ENCODE peak calls at places on chromosomes 5 and 9, in nine cellular contexts. One of them, this sample, is unnamed.

GRCh38 chr5:80149161-80149609 is 106.7 kb downstream of the SERINC5 start:
- DNase-seq in tibial nerve: no peak
- DNase-seq in immature natural killer cell: no peak
- DNase-seq in KBM-7: no peak
- DNase-seq in COLO829: no peak
- DNase-seq in GM04504: no peak
- DNase-seq in H54: no peak
- DNase-seq in foreskin keratinocyte: no peak
- DNase-seq in HuH-7.5: no peak
- DNase-seq in this sample: no peak

GRCh38 chr9:105064248-105065118 is 136.5 kb upstream of the ABCA1 start:
- DNase-seq in tibial nerve: peak
- DNase-seq in immature natural killer cell: no peak
- DNase-seq in KBM-7: peak
- DNase-seq in COLO829: peak
- DNase-seq in GM04504: peak
- DNase-seq in H54: peak
- DNase-seq in foreskin keratinocyte: peak
- DNase-seq in HuH-7.5: peak
- DNase-seq in this sample: no peak

GRCh38 chr5:143659614-143660238 is 152.2 kb upstream of the HMHB1 start:
- DNase-seq in tibial nerve: no peak
- DNase-seq in immature natural killer cell: no peak
- DNase-seq in KBM-7: no peak
- DNase-seq in COLO829: no peak
- DNase-seq in GM04504: no peak
- DNase-seq in H54: no peak
- DNase-seq in foreskin keratinocyte: no peak
- DNase-seq in HuH-7.5: no peak
- DNase-seq in this sample: no peak

GRCh38 chr9:129317179-129318011 is 139.3 kb upstream of the IER5L start:
- DNase-seq in tibial nerve: peak
- DNase-seq in immature natural killer cell: no peak
- DNase-seq in KBM-7: no peak
- DNase-seq in COLO829: no peak
- DNase-seq in GM04504: no peak
- DNase-seq in H54: no peak
- DNase-seq in foreskin keratinocyte: no peak
- DNase-seq in HuH-7.5: no peak
- DNase-seq in this sample: no peak

GRCh38 chr9:18397076-18397475 is 76.9 kb upstream of the ADAMTSL1 start:
- DNase-seq in tibial nerve: no peak
- DNase-seq in immature natural killer cell: no peak
- DNase-seq in KBM-7: no peak
- DNase-seq in COLO829: no peak
- DNase-seq in GM04504: no peak
- DNase-seq in H54: no peak
- DNase-seq in foreskin keratinocyte: no peak
- DNase-seq in HuH-7.5: no peak
- DNase-seq in this sample: no peak

GRCh38 chr5:172806897-172807672 is 27.0 kb upstream of the ERGIC1 start:
- DNase-seq in tibial nerve: peak
- DNase-seq in immature natural killer cell: peak
- DNase-seq in KBM-7: peak
- DNase-seq in COLO829: no peak
- DNase-seq in GM04504: peak
- DNase-seq in H54: peak
- DNase-seq in foreskin keratinocyte: peak
- DNase-seq in HuH-7.5: peak
- DNase-seq in this sample: peak

GRCh38 chr9:80928697-80929096 is 760.6 kb downstream of the TLE1 start:
- DNase-seq in tibial nerve: no peak
- DNase-seq in immature natural killer cell: no peak
- DNase-seq in KBM-7: no peak
- DNase-seq in COLO829: no peak
- DNase-seq in GM04504: no peak
- DNase-seq in H54: no peak
- DNase-seq in foreskin keratinocyte: peak
- DNase-seq in HuH-7.5: no peak
- DNase-seq in this sample: no peak

GRCh38 chr5:194102-194501 is 2.8 kb downstream of the LRRC14B start:
- DNase-seq in tibial nerve: no peak
- DNase-seq in immature natural killer cell: no peak
- DNase-seq in KBM-7: no peak
- DNase-seq in COLO829: no peak
- DNase-seq in GM04504: no peak
- DNase-seq in H54: no peak
- DNase-seq in foreskin keratinocyte: no peak
- DNase-seq in HuH-7.5: no peak
- DNase-seq in this sample: no peak

GRCh38 chr5:38297830-38298608 is 39.7 kb downstream of the EGFLAM start:
- DNase-seq in tibial nerve: no peak
- DNase-seq in immature natural killer cell: no peak
- DNase-seq in KBM-7: no peak
- DNase-seq in COLO829: no peak
- DNase-seq in GM04504: peak
- DNase-seq in H54: no peak
- DNase-seq in foreskin keratinocyte: no peak
- DNase-seq in HuH-7.5: no peak
- DNase-seq in this sample: no peak

GRCh38 chr5:164921722-164922121 is 1416.3 kb downstream of the MAT2B start:
- DNase-seq in tibial nerve: no peak
- DNase-seq in immature natural killer cell: no peak
- DNase-seq in KBM-7: no peak
- DNase-seq in COLO829: no peak
- DNase-seq in GM04504: no peak
- DNase-seq in H54: no peak
- DNase-seq in foreskin keratinocyte: no peak
- DNase-seq in HuH-7.5: no peak
- DNase-seq in this sample: no peak

This sample was measured in B cell.